ENCODE peak calls at places on chromosomes 12 and 14, in five cellular contexts. P is endodermal cell, N is lower leg skin, D is choroid plexus epithelial cell, U is AG04450. J is an unnamed sample.

GRCh38 chr12:92502417-92503028 is 200.3 kb upstream of the PLEKHG7 start:
- DNase-seq in P (no peak), N (no peak), D (peak), U (no peak), J (no peak)

GRCh38 chr12:27015730-27016076 is 1.5 kb upstream of the TM7SF3 start:
- DNase-seq in P (no peak), N (no peak), D (peak), U (no peak), J (no peak)

GRCh38 chr14:74429221-74429691 is 3.2 kb upstream of the SYNDIG1L start:
- DNase-seq in P (peak), N (no peak), D (no peak), U (no peak), J (no peak)

GRCh38 chr12:76006028-76006916 is 25.3 kb downstream of the PHLDA1 start:
- DNase-seq in P (no peak), N (no peak), D (no peak), U (no peak), J (no peak)

GRCh38 chr12:90543841-90544240 is 411.1 kb downstream of the CCER1 start:
- DNase-seq in P (no peak), N (no peak), D (peak), U (no peak), J (no peak)

GRCh38 chr14:24195186-24196070 is at the start of gene TM9SF1:
- DNase-seq in P (peak), N (peak), D (peak), U (peak), J (peak)

GRCh38 chr12:124080649-124081048 is 107.6 kb downstream of the ZNF664 start:
- DNase-seq in P (no peak), N (no peak), D (no peak), U (no peak), J (no peak)

GRCh38 chr12:93674386-93674785 is 2.8 kb upstream of the CRADD start:
- DNase-seq in P (no peak), N (no peak), D (no peak), U (no peak), J (no peak)

GRCh38 chr14:79254069-79254775 is 957.1 kb downstream of the DIO2 start:
- DNase-seq in P (no peak), N (no peak), D (peak), U (no peak), J (no peak)

GRCh38 chr14:61585598-61586538 is 109.4 kb upstream of the HIF1A start:
- DNase-seq in P (peak), N (peak), D (peak), U (no peak), J (no peak)

DNA sequence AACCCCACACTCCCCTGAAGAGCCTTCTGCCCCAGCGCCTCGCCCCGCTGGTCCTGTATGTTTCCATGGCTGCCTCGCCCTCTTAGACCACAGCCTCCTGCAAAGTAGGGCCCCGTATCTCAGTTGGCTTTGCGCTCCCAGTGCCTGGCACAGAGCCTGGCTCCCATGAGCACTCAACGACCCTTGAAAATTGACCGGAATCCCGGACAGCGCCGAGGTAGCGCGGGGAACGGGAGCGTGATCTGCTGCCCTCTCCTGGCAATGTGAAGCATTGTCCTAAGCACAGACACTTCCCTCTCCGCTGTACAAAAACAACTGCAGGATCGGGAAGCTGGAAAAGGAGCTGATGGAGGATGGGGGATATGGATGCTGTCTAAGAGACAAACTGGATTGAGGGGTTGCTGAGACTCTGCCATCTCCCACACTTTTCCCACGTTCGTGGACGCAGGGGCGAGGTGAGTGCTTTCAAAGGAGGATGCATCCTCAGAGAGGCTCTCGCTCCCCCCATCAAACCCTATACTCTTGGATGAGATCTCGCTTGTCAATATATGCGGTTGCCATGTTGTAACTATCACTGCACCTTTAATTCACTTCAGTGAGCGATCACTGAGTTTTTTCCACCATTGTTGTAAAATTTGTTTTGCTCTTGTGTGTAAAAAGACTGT is 10.7 kb upstream of the FKBP4 start:
- DNase-seq in P (peak), N (no peak), D (peak), U (no peak), J (no peak)
- H3K4me3 ChIP-seq in P (no peak), N (no peak), D (no peak), U (no peak), J (no peak)

DNA sequence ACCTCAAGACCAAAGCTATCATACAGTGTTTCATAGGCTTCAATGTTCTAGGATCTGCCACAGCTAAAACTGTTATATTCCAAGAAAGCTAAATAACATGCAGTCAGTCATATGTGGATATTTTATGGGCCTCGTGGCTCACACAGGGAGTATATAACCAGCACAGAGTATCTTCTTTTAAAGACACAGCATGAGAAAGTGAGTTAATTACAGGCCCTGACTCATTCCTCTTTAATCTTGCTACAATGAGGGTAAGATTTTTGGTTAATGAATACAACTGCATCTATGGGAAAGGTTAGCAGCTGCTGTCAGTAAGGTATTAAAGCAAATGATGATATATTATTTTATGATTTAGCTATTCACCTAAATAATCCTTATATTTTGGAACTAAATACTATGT is 111.0 kb downstream of the TRAFD1 start:
- DNase-seq in P (peak), N (no peak), D (no peak), U (no peak), J (no peak)
- TF ChIP-seq CTCF in P (no peak), N (no peak), D (no peak), U (no peak), J (no peak)

DNA sequence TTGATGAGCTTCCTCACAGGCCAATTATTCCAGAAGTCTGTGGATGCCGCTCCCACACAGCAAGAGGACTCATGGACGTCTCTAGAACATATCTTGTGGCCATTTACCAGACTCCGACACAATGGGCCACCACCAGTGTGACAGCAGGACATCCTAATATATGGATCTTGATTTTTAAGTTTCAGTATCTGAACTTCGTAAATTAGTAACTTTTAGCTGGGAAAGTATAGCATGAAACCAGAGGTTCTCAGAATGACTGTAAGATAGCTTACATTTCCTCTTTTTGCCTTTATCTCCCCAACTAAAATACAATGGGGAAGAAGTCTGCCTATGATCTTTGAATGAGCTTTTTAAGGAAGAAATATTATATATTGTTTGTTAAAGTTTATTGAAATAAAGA is 87.0 kb downstream of the DNAI7 start:
- DNase-seq in P (no peak), N (no peak), D (no peak), U (no peak), J (no peak)
- H3K4me3 ChIP-seq in P (no peak), N (no peak), D (no peak), U (no peak), J (no peak)

GRCh38 chr12:40717576-40717975 is 25.3 kb downstream of the CNTN1 start:
- DNase-seq in P (no peak), N (no peak), D (no peak), U (no peak), J (no peak)
- TF ChIP-seq CTCF in P (peak), N (no peak), D (no peak), U (no peak), J (no peak)

GRCh38 chr12:53659011-53659551 is 16.8 kb downstream of the ATP5MC2 start:
- DNase-seq in P (peak), N (peak), D (peak), U (peak), J (no peak)
- H3K4me3 ChIP-seq in P (peak), N (no peak), D (no peak), U (peak), J (no peak)

GRCh38 chr14:91892918-91893527 is 25.7 kb upstream of the TC2N start:
- DNase-seq in P (peak), N (no peak), D (peak), U (no peak), J (no peak)
- TF ChIP-seq CTCF in P (peak), N (no peak), D (peak), U (peak), J (peak)

J was measured in kidney epithelial cell.